ENCODE peak calls at places on chromosomes 13 and 19, in four cellular contexts. N is K562, T is HL-60, E is GM12878. P is an unnamed sample.

GRCh38 chr19:5676105-5676671 is 4.1 kb downstream of the MICOS13 start:
- DNase-seq in T (no peak), E (no peak), N (no peak), P (no peak)

GRCh38 chr13:66266761-66267160 is 963.4 kb downstream of the PCDH9 start:
- DNase-seq in T (no peak), N (no peak), E (no peak), P (no peak)

GRCh38 chr19:32866564-32867265 is 2.9 kb downstream of the SLC7A9 start:
- DNase-seq in T (no peak), N (no peak), E (no peak), P (no peak)

GRCh38 chr13:79593611-79594275 is 112.8 kb downstream of the NDFIP2 start:
- DNase-seq in N (no peak), E (no peak), T (no peak), P (no peak)

GRCh38 chr19:11243798-11244169 is 4.4 kb downstream of the ANGPTL8 start:
- DNase-seq in T (no peak), N (no peak), E (no peak), P (no peak)

GRCh38 chr19:35195822-35196221 is 32.7 kb downstream of the FAM187B start:
- DNase-seq in T (no peak), N (no peak), E (peak), P (no peak)

GRCh38 chr13:68275758-68276157 is 1045.6 kb upstream of the PCDH9 start:
- DNase-seq in T (no peak), E (no peak), N (no peak), P (no peak)

GRCh38 chr13:27792393-27793218 is at the start of gene GSX1:
- DNase-seq in N (no peak), E (no peak), T (peak), P (peak)

GRCh38 chr13:43390582-43390981 is 367.2 kb downstream of the DNAJC15 start:
- DNase-seq in N (no peak), E (no peak), T (no peak), P (no peak)

GRCh38 chr19:11382898-11383705 is 1.0 kb downstream of the EPOR start:
- DNase-seq in N (peak), E (no peak), T (peak), P (no peak)

GRCh38 chr19:37867831-37868230 is 38.6 kb downstream of the WDR87 start:
- DNase-seq in N (no peak), T (no peak), E (no peak), P (no peak)

GRCh38 chr13:86758116-86758515 is 913.1 kb upstream of the SLITRK5 start:
- DNase-seq in N (no peak), E (no peak), T (no peak), P (no peak)

GRCh38 chr19:39858541-39858940 is 12.4 kb upstream of the FBL start:
- DNase-seq in T (no peak), N (peak), E (no peak), P (no peak)

GRCh38 chr13:93680329-93680728 is 453.7 kb downstream of the GPC6 start:
- DNase-seq in E (no peak), N (no peak), T (no peak), P (no peak)

GRCh38 chr13:41199526-41199925 is 5.2 kb upstream of the KBTBD7 start:
- DNase-seq in T (peak), N (no peak), E (peak), P (peak)

GRCh38 chr19:50551034-50551712 is 17.1 kb downstream of the LRRC4B start:
- DNase-seq in T (no peak), E (no peak), N (no peak), P (no peak)

GRCh38 chr19:33440241-33440640 is 66.7 kb downstream of the CEBPG start:
- DNase-seq in E (no peak), N (no peak), T (no peak), P (no peak)

GRCh38 chr13:92175330-92175729 is 776.9 kb downstream of the GPC5 start:
- DNase-seq in E (no peak), T (no peak), N (no peak), P (peak)

GRCh38 chr19:30711296-30711695 is 339.1 kb downstream of the ZNF536 start:
- DNase-seq in T (no peak), E (no peak), N (no peak), P (no peak)

GRCh38 chr13:45055902-45056648 is 64.2 kb upstream of the GTF2F2 start:
- DNase-seq in T (no peak), E (no peak), N (peak), P (no peak)

GRCh38 chr19:42252365-42253244 is 2.3 kb downstream of the ERF start:
- DNase-seq in N (no peak), E (no peak), T (peak), P (no peak)

GRCh38 chr19:43765109-43765876 is 10.5 kb upstream of the SMG9 start:
- DNase-seq in N (no peak), E (peak), T (no peak), P (no peak)

GRCh38 chr13:52599037-52599852 is 43.0 kb upstream of the HNRNPA1L2 start:
- DNase-seq in E (no peak), N (no peak), T (no peak), P (no peak)

GRCh38 chr13:40406405-40407138 is 259.9 kb downstream of the FOXO1 start:
- DNase-seq in E (no peak), N (no peak), T (no peak), P (no peak)

GRCh38 chr13:74158028-74158427 is 23.8 kb upstream of the KLF12 start:
- DNase-seq in E (no peak), N (no peak), T (no peak), P (no peak)

GRCh38 chr13:112069063-112069726 is 2.2 kb downstream of the SOX1 start:
- DNase-seq in T (no peak), N (no peak), E (no peak), P (no peak)

GRCh38 chr13:110546933-110547332 is 14.6 kb downstream of the RAB20 start:
- DNase-seq in N (no peak), E (no peak), T (no peak), P (no peak)

GRCh38 chr13:31964168-31964567 is 67.4 kb upstream of the FRY start:
- DNase-seq in E (no peak), N (no peak), T (no peak), P (no peak)

GRCh38 chr13:41587490-41587889 is 130.1 kb downstream of the RGCC start:
- DNase-seq in T (no peak), N (no peak), E (no peak), P (no peak)

GRCh38 chr19:54696117-54696548 is 28.1 kb upstream of the KIR3DL3 start:
- DNase-seq in N (peak), E (no peak), T (no peak), P (no peak)

GRCh38 chr13:26423634-26424033 is 133.8 kb upstream of the WASF3 start:
- DNase-seq in T (no peak), N (no peak), E (no peak), P (no peak)

GRCh38 chr13:45540195-45540594 is 75.3 kb downstream of the ERICH6B start:
- DNase-seq in E (no peak), N (no peak), T (no peak), P (no peak)

GRCh38 chr19:43425567-43426392 is 11.1 kb downstream of the TEX101 start:
- DNase-seq in E (no peak), N (no peak), T (no peak), P (no peak)

GRCh38 chr19:18541258-18541991 is 1.9 kb downstream of the FKBP8 start:
- DNase-seq in E (no peak), N (no peak), T (no peak), P (no peak)

DNA sequence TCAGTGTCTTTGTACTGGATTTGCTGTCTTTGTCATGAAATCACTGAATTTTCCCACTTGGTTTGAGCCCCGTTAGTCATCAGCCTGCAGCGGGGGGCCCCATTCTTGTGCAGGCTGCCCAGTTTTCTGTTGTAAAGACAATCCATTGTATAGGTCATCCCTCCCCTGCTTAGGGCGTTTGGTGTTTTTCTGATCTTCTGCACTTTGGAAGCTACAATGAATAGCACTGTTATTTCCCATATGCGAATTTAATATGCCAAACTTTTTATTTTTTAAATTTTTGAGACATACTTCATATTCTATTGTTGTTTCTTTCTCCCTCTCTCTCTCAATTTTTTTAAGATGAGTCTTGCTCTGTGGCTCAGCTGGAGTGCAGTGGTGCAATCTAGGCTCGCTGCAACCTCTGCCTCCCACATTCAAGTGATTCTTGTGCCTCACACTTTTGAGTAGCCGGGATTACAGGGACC is 9.0 kb downstream of the SLC27A1 start:
- DNase-seq in E (no peak), T (peak), N (no peak), P (no peak)
- TF ChIP-seq SPI1 in E (no peak), T (no peak), N (no peak), P (no peak)

GRCh38 chr19:6734096-6734696 is 3.2 kb downstream of the GPR108 start:
- DNase-seq in T (no peak), N (peak), E (no peak), P (no peak)
- TF ChIP-seq SPI1 in T (no peak), N (no peak), E (no peak), P (no peak)

GRCh38 chr19:2523630-2524311 is 47.8 kb downstream of the GADD45B start:
- DNase-seq in T (no peak), E (no peak), N (no peak), P (no peak)

GRCh38 chr19:2524361-2524839 is 48.5 kb downstream of the GADD45B start:
- DNase-seq in N (no peak), T (no peak), E (no peak), P (no peak)

GRCh38 chr19:2527716-2528115 is 51.8 kb downstream of the GADD45B start:
- DNase-seq in T (no peak), N (no peak), E (no peak), P (no peak)

GRCh38 chr19:2527171-2527570 is 51.2 kb downstream of the GADD45B start:
- DNase-seq in E (no peak), T (no peak), N (no peak), P (no peak)

GRCh38 chr19:2524840-2525723 is 49.2 kb downstream of the GADD45B start:
- DNase-seq in T (no peak), E (no peak), N (no peak), P (no peak)
- TF ChIP-seq SPI1 in T (no peak), E (no peak), N (no peak), P (no peak)

GRCh38 chr19:58557253-58558065 is 952 bp downstream of the UBE2M start:
- DNase-seq in N (no peak), T (no peak), E (no peak), P (no peak)

GRCh38 chr19:58558623-58559274 is 338 bp upstream of the UBE2M start:
- DNase-seq in E (peak), N (peak), T (peak), P (peak)

GRCh38 chr19:58559275-58560006 is 1.0 kb upstream of the UBE2M start:
- DNase-seq in N (peak), E (peak), T (peak), P (peak)

GRCh38 chr19:58556633-58557252 is 1.7 kb downstream of the UBE2M start:
- DNase-seq in T (no peak), N (no peak), E (no peak), P (no peak)

DNA sequence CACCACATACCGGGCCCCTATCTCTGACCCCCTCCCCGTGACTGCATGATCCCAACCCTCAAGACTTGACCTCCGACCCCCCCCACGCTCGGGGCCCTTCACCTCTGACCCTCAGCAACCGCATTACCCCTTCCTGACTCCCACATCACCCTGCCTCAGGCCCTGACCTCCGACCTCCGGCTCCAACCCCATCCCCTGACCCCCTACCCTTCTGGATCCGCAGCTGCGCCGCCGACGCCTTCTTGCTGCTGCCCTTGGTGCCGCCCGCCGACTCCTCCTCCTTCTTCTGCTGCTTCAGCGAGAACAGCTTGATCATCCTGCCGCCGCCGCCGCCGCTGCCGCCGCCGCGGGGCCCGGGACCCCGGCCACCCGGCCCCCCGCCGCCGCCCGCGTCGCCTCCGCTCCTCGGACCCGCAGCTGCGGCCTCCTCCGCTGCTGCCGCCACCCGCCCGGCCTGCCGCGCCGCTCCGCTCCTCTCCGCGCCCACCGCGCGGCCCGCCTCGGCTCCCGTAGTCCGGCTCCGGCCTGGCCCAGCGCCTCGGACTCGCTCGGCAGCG is at the start of gene UBE2M:
- DNase-seq in E (no peak), N (peak), T (peak), P (no peak)
- TF ChIP-seq SPI1 in E (no peak), N (no peak), T (no peak), P (no peak)